ENCODE peak calls at places on chromosomes 3 and 15, in ten cellular contexts. K, D, Y, P, J, S, Z, C, L and B are unnamed samples.
A peak's percentile ranks its signal among the peaks of the same experiment; 100 is the strongest.

GRCh38 chr3:100068758-100069345 is 45.4 kb downstream of the FILIP1L start:
- DNase-seq in J (peak; percentile 53), Y (peak; percentile 83), Z (peak; percentile 86), K (peak; percentile 85), D (peak; percentile 79), C (peak; percentile 33), P (peak; percentile 37), L (peak; percentile 80), S (peak; percentile 42), B (peak; percentile 82)

GRCh38 chr15:89998141-89998661 is 2.9 kb upstream of the ZNF710 start:
- DNase-seq in D (no peak), Y (no peak), J (no peak), K (no peak), P (peak; percentile 91), C (no peak), L (no peak), S (peak; percentile 36), Z (no peak), B (no peak)

GRCh38 chr15:52419494-52419893 is 109.2 kb downstream of the MYO5A start:
- DNase-seq in D (no peak), P (no peak), C (no peak), Y (no peak), Z (no peak), K (no peak), J (no peak), S (no peak), L (no peak), B (no peak)

GRCh38 chr3:172680684-172681083 is 30.2 kb downstream of the NCEH1 start:
- DNase-seq in L (no peak), P (no peak), J (no peak), C (no peak), Y (no peak), S (no peak), D (no peak), K (no peak), Z (no peak), B (no peak)

GRCh38 chr15:96247631-96248305 is 82.7 kb upstream of the NR2F2 start:
- DNase-seq in C (no peak), S (no peak), D (no peak), J (no peak), P (no peak), Z (no peak), Y (no peak), K (no peak), L (no peak), B (no peak)

GRCh38 chr15:78492841-78493240 is 14.5 kb upstream of the HYKK start:
- DNase-seq in L (no peak), Y (no peak), K (no peak), Z (no peak), J (no peak), C (no peak), P (no peak), S (no peak), D (no peak), B (no peak)

GRCh38 chr3:176872771-176873209 is 324.5 kb downstream of the TBL1XR1 start:
- DNase-seq in P (peak; percentile 44), Z (peak; percentile 38), S (peak; percentile 31), D (peak; percentile 38), C (peak; percentile 16), J (no peak), K (no peak), L (peak; percentile 52), Y (peak; percentile 50), B (no peak)

GRCh38 chr15:80026754-80027153 is 32.7 kb upstream of the ZFAND6 start:
- DNase-seq in L (no peak), Z (no peak), C (no peak), S (no peak), P (no peak), J (no peak), Y (no peak), D (no peak), K (no peak), B (peak; percentile 27)

GRCh38 chr3:11770105-11770476 is 76.6 kb downstream of the TAMM41 start:
- DNase-seq in K (no peak), P (no peak), D (no peak), L (no peak), J (no peak), S (no peak), Z (no peak), C (no peak), Y (no peak), B (no peak)

GRCh38 chr15:60003243-60004018 is 680 bp upstream of the FOXB1 start:
- DNase-seq in D (no peak), K (no peak), P (no peak), L (no peak), J (no peak), Z (no peak), Y (no peak), C (no peak), S (no peak), B (no peak)

GRCh38 chr15:58222698-58223097 is 84.5 kb downstream of the AQP9 start:
- DNase-seq in C (no peak), K (no peak), Z (no peak), P (no peak), L (no peak), S (no peak), D (no peak), Y (no peak), J (no peak), B (no peak)

GRCh38 chr15:68634122-68634482 is 55.3 kb downstream of the CORO2B start:
- DNase-seq in S (no peak), J (no peak), K (no peak), P (no peak), Y (no peak), C (no peak), D (no peak), L (no peak), Z (no peak), B (no peak)

GRCh38 chr3:45486926-45487325 is 98.5 kb downstream of the LARS2 start:
- DNase-seq in Z (no peak), J (no peak), D (no peak), C (no peak), P (no peak), L (no peak), Y (no peak), S (no peak), K (no peak), B (no peak)

GRCh38 chr3:172709776-172710708 is 825 bp downstream of the NCEH1 start:
- DNase-seq in K (peak; percentile 83), L (peak; percentile 41), Z (peak; percentile 67), S (peak; percentile 16), D (peak; percentile 30), C (no peak), Y (peak; percentile 41), J (peak; percentile 18), P (no peak), B (no peak)

DNA sequence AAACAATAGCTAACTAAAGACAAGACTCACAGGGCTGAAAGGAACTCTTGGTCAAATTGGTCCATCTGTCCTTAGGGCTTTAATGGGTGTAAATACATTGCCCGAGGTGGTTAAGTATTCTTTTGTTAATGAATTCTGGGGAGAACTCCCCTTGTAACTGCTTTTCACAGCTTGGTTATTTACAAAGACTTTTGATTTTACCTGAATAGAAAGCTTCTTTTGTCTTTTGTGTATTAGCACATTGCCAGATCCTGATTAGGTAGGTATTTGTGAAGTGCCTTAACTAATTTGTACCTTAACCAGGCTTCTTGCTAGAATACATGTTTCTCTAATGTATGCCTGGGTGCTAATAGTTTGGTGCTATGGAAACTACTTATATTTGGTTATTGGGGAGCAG is 14.0 kb downstream of the CHD2 start:
- DNase-seq in J (no peak), D (no peak), Y (no peak), Z (no peak), S (no peak), C (no peak), K (no peak), P (no peak), L (no peak), B (no peak)
- H3K4me1 ChIP-seq in J (peaks cover 75% of the 10 kb centered on the region), D (peaks cover 28% of the 10 kb centered on the region), Y (peaks cover 22% of the 10 kb centered on the region), Z (peaks cover 92% of the 10 kb centered on the region), S (peaks cover 25% of the 10 kb centered on the region), C (peaks cover 24% of the 10 kb centered on the region), K (peaks cover 87% of the 10 kb centered on the region), P (peaks cover 93% of the 10 kb centered on the region), L (peaks cover 65% of the 10 kb centered on the region), B (peaks cover 96% of the 10 kb centered on the region)

DNA sequence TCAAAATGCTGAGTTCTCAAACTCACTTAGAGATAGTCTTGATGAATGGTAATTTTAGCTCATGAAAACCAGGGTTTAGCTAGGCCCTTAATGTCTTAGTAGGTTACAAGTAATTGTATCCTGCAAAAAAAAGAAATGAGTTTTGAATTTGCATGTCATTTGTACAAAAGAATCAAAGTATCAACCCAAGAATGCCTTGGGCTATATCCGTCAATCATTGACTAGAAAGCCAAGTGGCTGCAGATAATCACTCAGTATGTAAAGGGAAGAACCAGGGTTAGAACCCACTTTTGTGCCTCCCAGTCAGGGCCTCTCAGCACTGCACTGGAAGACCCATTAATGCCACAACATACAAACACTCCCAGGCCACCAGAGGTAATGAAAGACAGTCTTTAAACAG is 427.6 kb upstream of the MDFIC2 start:
- DNase-seq in Y (no peak), K (no peak), P (no peak), D (no peak), S (no peak), C (no peak), J (no peak), Z (no peak), L (no peak), B (no peak)
- TF ChIP-seq EP300 in Y (no peak), K (no peak), P (no peak), D (no peak), S (no peak), C (no peak), J (no peak), Z (no peak), L (no peak), B (no peak)

GRCh38 chr15:92929002-92929401 is 28.9 kb downstream of the CHD2 start:
- DNase-seq in Y (no peak), P (no peak), Z (no peak), C (no peak), L (no peak), J (no peak), S (no peak), K (no peak), D (no peak), B (no peak)

GRCh38 chr15:92930061-92930460 is 29.9 kb downstream of the CHD2 start:
- DNase-seq in K (no peak), Z (no peak), J (no peak), C (no peak), D (no peak), L (no peak), P (no peak), Y (no peak), S (no peak), B (no peak)

GRCh38 chr15:92925409-92925808 is 25.3 kb downstream of the CHD2 start:
- DNase-seq in Y (no peak), S (no peak), K (no peak), P (no peak), Z (no peak), L (no peak), J (no peak), D (no peak), C (no peak), B (no peak)

GRCh38 chr15:92930776-92931175 is 30.7 kb downstream of the CHD2 start:
- DNase-seq in Y (no peak), D (no peak), S (no peak), Z (no peak), J (no peak), L (no peak), K (no peak), C (no peak), P (no peak), B (no peak)

GRCh38 chr15:92928351-92928750 is 28.2 kb downstream of the CHD2 start:
- DNase-seq in S (no peak), D (no peak), Y (no peak), P (no peak), K (no peak), L (no peak), Z (no peak), J (no peak), C (no peak), B (no peak)
- H3K4me1 ChIP-seq in S (no peaks in the 10 kb centered on the region), D (peaks cover 2% of the 10 kb centered on the region), Y (peaks cover 10% of the 10 kb centered on the region), P (peaks cover 19% of the 10 kb centered on the region), K (peaks cover 13% of the 10 kb centered on the region), L (peaks cover 6% of the 10 kb centered on the region), Z (peaks cover 14% of the 10 kb centered on the region), J (no peaks in the 10 kb centered on the region), C (peaks cover 8% of the 10 kb centered on the region), B (peaks cover 18% of the 10 kb centered on the region)

GRCh38 chr3:141365206-141365605 is 3.1 kb upstream of the ZBTB38 start:
- DNase-seq in Z (no peak), P (no peak), K (no peak), C (no peak), D (no peak), L (no peak), S (no peak), J (no peak), Y (no peak), B (no peak)
- TF ChIP-seq EP300 in Z (no peak), P (no peak), K (no peak), C (no peak), D (no peak), L (no peak), S (no peak), J (no peak), Y (no peak), B (no peak)